ENCODE peak calls at places on chromosomes 11 and 22, in five cellular contexts. P is endodermal cell, W is caudate nucleus, H is type B pancreatic cell, E is HS-5. A is an unnamed sample.

GRCh38 chr22:35686298-35686697 is 31.4 kb upstream of the APOL5 start:
- DNase-seq in H (no peak), E (no peak), P (no peak), W (no peak), A (no peak)

GRCh38 chr22:38353701-38354100 is 36.5 kb upstream of the CSNK1E start:
- DNase-seq in P (peak), W (no peak), E (no peak), H (peak), A (peak)

GRCh38 chr22:33073989-33074391 is 15.8 kb upstream of the SYN3 start:
- DNase-seq in E (peak), W (no peak), P (no peak), H (no peak), A (no peak)

GRCh38 chr11:42239102-42239501 is 779.6 kb upstream of the LRRC4C start:
- DNase-seq in W (no peak), P (no peak), E (no peak), H (no peak), A (no peak)

GRCh38 chr22:48872271-48873260 is 955.1 kb downstream of the BRD1 start:
- DNase-seq in P (peak), W (no peak), E (no peak), H (no peak), A (no peak)

GRCh38 chr11:76209956-76210885 is 3.9 kb upstream of the WNT11 start:
- DNase-seq in P (peak), E (no peak), H (no peak), W (no peak), A (peak)

GRCh38 chr11:79857404-79857803 is 416.6 kb upstream of the TENM4 start:
- DNase-seq in W (no peak), E (no peak), H (no peak), P (no peak), A (no peak)

GRCh38 chr11:81673001-81673400 is 1060.7 kb downstream of the FAM181B start:
- DNase-seq in W (no peak), E (peak), H (no peak), P (no peak), A (no peak)

GRCh38 chr22:49646876-49647275 is 180.8 kb downstream of the BRD1 start:
- DNase-seq in P (no peak), H (no peak), E (no peak), W (no peak), A (no peak)

GRCh38 chr11:74326665-74327064 is 15.2 kb upstream of the P4HA3 start:
- DNase-seq in W (no peak), E (no peak), P (no peak), H (no peak), A (no peak)

GRCh38 chr11:34552270-34552669 is 38.7 kb upstream of the ELF5 start:
- DNase-seq in E (no peak), H (no peak), P (no peak), W (peak), A (no peak)

GRCh38 chr11:14973621-14974020 is 1.5 kb upstream of the CALCA start:
- DNase-seq in W (no peak), E (no peak), H (no peak), P (peak), A (peak)

GRCh38 chr11:94926698-94927237 is 46.6 kb downstream of the CWC15 start:
- DNase-seq in H (no peak), W (peak), E (peak), P (no peak), A (peak)

GRCh38 chr22:39170825-39171622 is 18.5 kb upstream of the CBX7 start:
- DNase-seq in E (peak), H (peak), W (peak), P (peak), A (peak)

GRCh38 chr11:83192846-83193245 is 666 bp upstream of the ANKRD42 start:
- DNase-seq in H (no peak), P (no peak), E (no peak), W (no peak), A (no peak)

GRCh38 chr11:31974737-31975136 is 116.1 kb upstream of the RCN1 start:
- DNase-seq in P (no peak), E (peak), H (no peak), W (no peak), A (no peak)

GRCh38 chr22:44181912-44182590 is 1.3 kb downstream of the PARVG start:
- DNase-seq in H (no peak), E (no peak), P (no peak), W (no peak), A (no peak)

GRCh38 chr11:36186340-36186739 is 102.9 kb downstream of the COMMD9 start:
- DNase-seq in E (no peak), P (no peak), H (no peak), W (no peak), A (no peak)

GRCh38 chr22:44133161-44133560 is 47.6 kb upstream of the PARVG start:
- DNase-seq in W (no peak), E (no peak), H (no peak), P (no peak), A (no peak)

GRCh38 chr11:96256604-96257003 is 86.4 kb downstream of the MAML2 start:
- DNase-seq in E (no peak), W (no peak), H (no peak), P (no peak), A (no peak)

GRCh38 chr22:43173976-43174720 is 12.8 kb downstream of the TTLL12 start:
- DNase-seq in W (no peak), H (no peak), P (no peak), E (no peak), A (no peak)

GRCh38 chr11:67351275-67352005 is 1.9 kb downstream of the POLD4 start:
- DNase-seq in H (no peak), P (peak), E (no peak), W (peak), A (peak)

GRCh38 chr11:110986016-110986415 is 259.5 kb upstream of the POU2AF2 start:
- DNase-seq in P (no peak), E (no peak), W (no peak), H (no peak), A (no peak)

A was measured in GM23338.